ENCODE peak calls at places on chromosomes 13 and 19, in five cellular contexts. P, S, H, J and M are unnamed samples.

GRCh38 chr19:42989851-42990250 is 36.4 kb downstream of the PSG11 start:
- DNase-seq in P (no peak), S (peak; percentile 14), H (no peak), J (no peak), M (no peak)

GRCh38 chr19:590396-590745 is 690 bp downstream of the HCN2 start:
- DNase-seq in P (no peak), S (no peak), H (no peak), J (no peak), M (no peak)

GRCh38 chr13:40317980-40318327 is 348.5 kb downstream of the FOXO1 start:
- DNase-seq in P (no peak), S (no peak), H (no peak), J (no peak), M (no peak)

GRCh38 chr13:110615322-110616102 is at the start of gene NAXD:
- DNase-seq in P (peak; percentile 38), S (peak; percentile 89), H (peak; percentile 98), J (peak; percentile 94), M (peak; percentile 96)

GRCh38 chr19:29702958-29703320 is 12.1 kb downstream of the C19orf12 start:
- DNase-seq in P (no peak), S (no peak), H (no peak), J (no peak), M (no peak)

GRCh38 chr13:104086205-104086604 is 1020.0 kb upstream of the SLC10A2 start:
- DNase-seq in P (no peak), S (no peak), H (no peak), J (no peak), M (no peak)

GRCh38 chr13:98474761-98475160 is 102.1 kb downstream of the STK24 start:
- DNase-seq in P (no peak), S (no peak), H (no peak), J (no peak), M (no peak)

GRCh38 chr19:38743394-38744297 is 628 bp downstream of the CAPN12 start:
- DNase-seq in P (no peak), S (no peak), H (no peak), J (no peak), M (no peak)

GRCh38 chr13:38399540-38399939 is 49.9 kb downstream of the UFM1 start:
- DNase-seq in P (no peak), S (no peak), H (no peak), J (no peak), M (no peak)

GRCh38 chr19:2561895-2562294 is 86.0 kb downstream of the GADD45B start:
- DNase-seq in P (peak; percentile 63), S (no peak), H (no peak), J (no peak), M (no peak)

GRCh38 chr19:54967611-54968010 is 1.4 kb downstream of the NLRP2 start:
- DNase-seq in P (no peak), S (no peak), H (no peak), J (no peak), M (no peak)

GRCh38 chr19:29832801-29833200 is 21.0 kb downstream of the CCNE1 start:
- DNase-seq in P (no peak), S (no peak), H (no peak), J (no peak), M (no peak)

GRCh38 chr19:46898731-46899130 is 37.9 kb downstream of the ARHGAP35 start:
- DNase-seq in P (no peak), S (no peak), H (no peak), J (no peak), M (no peak)

GRCh38 chr13:85313761-85314503 is 485.3 kb downstream of the SLITRK6 start:
- DNase-seq in P (no peak), S (no peak), H (peak; percentile 21), J (no peak), M (no peak)

GRCh38 chr13:29454931-29455481 is 140.5 kb downstream of the SLC7A1 start:
- DNase-seq in P (no peak), S (no peak), H (no peak), J (no peak), M (no peak)

GRCh38 chr13:68574053-68574452 is 1343.9 kb upstream of the PCDH9 start:
- DNase-seq in P (no peak), S (no peak), H (no peak), J (no peak), M (no peak)

GRCh38 chr13:28258401-28258800 is 120.1 kb downstream of the PAN3 start:
- DNase-seq in P (no peak), S (no peak), H (no peak), J (no peak), M (no peak)

GRCh38 chr13:26213982-26214381 is 8.1 kb downstream of the RNF6 start:
- DNase-seq in P (no peak), S (no peak), H (no peak), J (no peak), M (no peak)

GRCh38 chr13:75541961-75542360 is 4.3 kb upstream of the COMMD6 start:
- DNase-seq in P (no peak), S (no peak), H (no peak), J (no peak), M (no peak)

GRCh38 chr19:37932985-37933953 is 26.3 kb downstream of the SIPA1L3 start:
- DNase-seq in P (no peak), S (peak; percentile 14), H (peak; percentile 36), J (peak; percentile 75), M (peak; percentile 79)

GRCh38 chr19:3062165-3063105 is at the start of gene TLE5:
- DNase-seq in P (peak; percentile 37), S (peak; percentile 13), H (peak; percentile 31), J (peak; percentile 80), M (peak; percentile 84)

GRCh38 chr13:42334329-42334706 is 62.4 kb downstream of the AKAP11 start:
- DNase-seq in P (no peak), S (no peak), H (no peak), J (no peak), M (no peak)

GRCh38 chr13:38697628-38698333 is 10.9 kb downstream of the FREM2 start:
- DNase-seq in P (no peak), S (no peak), H (no peak), J (no peak), M (no peak)

GRCh38 chr13:33004454-33004853 is 11.8 kb upstream of the KL start:
- DNase-seq in P (no peak), S (no peak), H (no peak), J (no peak), M (no peak)

GRCh38 chr19:18785179-18786124 is 5.7 kb downstream of the COMP start:
- DNase-seq in P (peak; percentile 24), S (peak; percentile 51), H (peak; percentile 57), J (peak; percentile 88), M (peak; percentile 89)

GRCh38 chr13:64371045-64371444 is 2859.1 kb downstream of the PCDH9 start:
- DNase-seq in P (no peak), S (no peak), H (peak; percentile 2), J (no peak), M (no peak)

GRCh38 chr13:97225533-97225932 is 3.4 kb downstream of the MBNL2 start:
- DNase-seq in P (no peak), S (no peak), H (no peak), J (no peak), M (no peak)

GRCh38 chr13:83215627-83216026 is 666.6 kb downstream of the SLITRK1 start:
- DNase-seq in P (no peak), S (no peak), H (no peak), J (no peak), M (no peak)

GRCh38 chr19:57648336-57649003 is 15.5 kb downstream of the ZNF211 start:
- DNase-seq in P (no peak), S (peak; percentile 66), H (no peak), J (no peak), M (no peak)

GRCh38 chr19:33630880-33631627 is 9.3 kb downstream of the CHST8 start:
- DNase-seq in P (no peak), S (no peak), H (no peak), J (no peak), M (no peak)

GRCh38 chr13:111248822-111249221 is 71.6 kb upstream of the TEX29 start:
- DNase-seq in P (no peak), S (no peak), H (no peak), J (no peak), M (no peak)

GRCh38 chr13:91889641-91890040 is 491.2 kb downstream of the GPC5 start:
- DNase-seq in P (no peak), S (no peak), H (no peak), J (no peak), M (no peak)

GRCh38 chr19:413756-414420 is 4.9 kb upstream of the C2CD4C start:
- DNase-seq in P (no peak), S (no peak), H (no peak), J (no peak), M (no peak)

GRCh38 chr13:108700421-108701170 is 71.2 kb downstream of the MYO16 start:
- DNase-seq in P (no peak), S (no peak), H (no peak), J (no peak), M (no peak)

GRCh38 chr19:41553804-41554203 is 22.2 kb upstream of the CEACAM21 start:
- DNase-seq in P (no peak), S (no peak), H (no peak), J (no peak), M (no peak)